ENCODE peak calls at places on chromosomes 11 and 22, in five cellular contexts. One of them, this sample, is unnamed.

GRCh38 chr11:6655020-6655789 is 404 bp downstream of the DCHS1 start:
- DNase-seq in GM12865: no peak
- DNase-seq in Peyer's patch: no peak
- DNase-seq in RWPE2: no peak
- DNase-seq in brain microvascular endothelial cell: no peak
- DNase-seq in this sample: no peak

GRCh38 chr11:23570828-23571227 is 710.6 kb upstream of the CCDC179 start:
- DNase-seq in Peyer's patch: no peak
- DNase-seq in brain microvascular endothelial cell: peak; percentile 44
- DNase-seq in RWPE2: no peak
- DNase-seq in GM12865: no peak
- DNase-seq in this sample: no peak

GRCh38 chr22:39220897-39221850 is 23.6 kb downstream of the PDGFB start:
- DNase-seq in GM12865: no peak
- DNase-seq in brain microvascular endothelial cell: no peak
- DNase-seq in RWPE2: peak; percentile 52
- DNase-seq in Peyer's patch: no peak
- DNase-seq in this sample: no peak

GRCh38 chr22:17065433-17065832 is 19.4 kb upstream of the IL17RA start:
- DNase-seq in RWPE2: no peak
- DNase-seq in GM12865: no peak
- DNase-seq in Peyer's patch: no peak
- DNase-seq in brain microvascular endothelial cell: no peak
- DNase-seq in this sample: no peak

GRCh38 chr11:11982975-11983374 is 25.5 kb downstream of the DKK3 start:
- DNase-seq in GM12865: no peak
- DNase-seq in Peyer's patch: no peak
- DNase-seq in brain microvascular endothelial cell: no peak
- DNase-seq in RWPE2: no peak
- DNase-seq in this sample: no peak

GRCh38 chr22:48181168-48181955 is 1418.9 kb downstream of the TBC1D22A start:
- DNase-seq in GM12865: no peak
- DNase-seq in brain microvascular endothelial cell: no peak
- DNase-seq in RWPE2: no peak
- DNase-seq in Peyer's patch: no peak
- DNase-seq in this sample: no peak

GRCh38 chr11:118622376-118623290 is 15.2 kb downstream of the PHLDB1 start:
- DNase-seq in GM12865: no peak
- DNase-seq in brain microvascular endothelial cell: peak; percentile 58
- DNase-seq in Peyer's patch: no peak
- DNase-seq in RWPE2: peak; percentile 96
- DNase-seq in this sample: no peak

GRCh38 chr22:30864441-30865420 is 103.8 kb downstream of the MORC2 start:
- DNase-seq in GM12865: no peak
- DNase-seq in brain microvascular endothelial cell: no peak
- DNase-seq in RWPE2: no peak
- DNase-seq in Peyer's patch: no peak
- DNase-seq in this sample: peak; percentile 7

GRCh38 chr11:12330491-12331231 is 46.7 kb upstream of the PARVA start:
- DNase-seq in RWPE2: no peak
- DNase-seq in GM12865: no peak
- DNase-seq in brain microvascular endothelial cell: peak; percentile 3
- DNase-seq in Peyer's patch: no peak
- DNase-seq in this sample: no peak

GRCh38 chr22:45196308-45196707 is 32.6 kb downstream of the NUP50 start:
- DNase-seq in RWPE2: no peak
- DNase-seq in Peyer's patch: no peak
- DNase-seq in brain microvascular endothelial cell: no peak
- DNase-seq in GM12865: no peak
- DNase-seq in this sample: no peak

GRCh38 chr22:25882366-25882765 is 140.4 kb downstream of the MYO18B start:
- DNase-seq in Peyer's patch: no peak
- DNase-seq in brain microvascular endothelial cell: no peak
- DNase-seq in GM12865: no peak
- DNase-seq in RWPE2: no peak
- DNase-seq in this sample: no peak

GRCh38 chr11:62269654-62270278 is at the start of gene SCGB2A2:
- DNase-seq in GM12865: no peak
- DNase-seq in brain microvascular endothelial cell: no peak
- DNase-seq in RWPE2: no peak
- DNase-seq in Peyer's patch: no peak
- DNase-seq in this sample: no peak

GRCh38 chr11:3139086-3139440 is 26.0 kb downstream of the OSBPL5 start:
- DNase-seq in RWPE2: no peak
- DNase-seq in GM12865: no peak
- DNase-seq in brain microvascular endothelial cell: no peak
- DNase-seq in Peyer's patch: no peak
- DNase-seq in this sample: no peak

GRCh38 chr11:129743029-129743846 is 72.4 kb upstream of the TMEM45B start:
- DNase-seq in RWPE2: no peak
- DNase-seq in brain microvascular endothelial cell: no peak
- DNase-seq in Peyer's patch: no peak
- DNase-seq in GM12865: no peak
- DNase-seq in this sample: no peak

GRCh38 chr11:128872094-128872493 is 5.0 kb upstream of the KCNJ1 start:
- DNase-seq in GM12865: no peak
- DNase-seq in Peyer's patch: no peak
- DNase-seq in RWPE2: no peak
- DNase-seq in brain microvascular endothelial cell: no peak
- DNase-seq in this sample: no peak

GRCh38 chr11:114762437-114762836 is 84.1 kb downstream of the NXPE2 start:
- DNase-seq in brain microvascular endothelial cell: peak; percentile 47
- DNase-seq in Peyer's patch: no peak
- DNase-seq in RWPE2: no peak
- DNase-seq in GM12865: peak; percentile 13
- DNase-seq in this sample: no peak

GRCh38 chr22:31754813-31755212 is 994 bp downstream of the DEPDC5 start:
- DNase-seq in RWPE2: no peak
- DNase-seq in Peyer's patch: no peak
- DNase-seq in brain microvascular endothelial cell: no peak
- DNase-seq in GM12865: peak; percentile 31
- DNase-seq in this sample: no peak

GRCh38 chr11:89201138-89201537 is 23.5 kb downstream of the TYR start:
- DNase-seq in brain microvascular endothelial cell: no peak
- DNase-seq in RWPE2: no peak
- DNase-seq in Peyer's patch: no peak
- DNase-seq in GM12865: no peak
- DNase-seq in this sample: no peak

GRCh38 chr11:89203814-89204213 is 26.1 kb downstream of the TYR start:
- DNase-seq in RWPE2: no peak
- DNase-seq in brain microvascular endothelial cell: no peak
- DNase-seq in Peyer's patch: no peak
- DNase-seq in GM12865: no peak
- DNase-seq in this sample: no peak

GRCh38 chr11:89205378-89205777 is 27.7 kb downstream of the TYR start:
- DNase-seq in Peyer's patch: no peak
- DNase-seq in brain microvascular endothelial cell: no peak
- DNase-seq in RWPE2: no peak
- DNase-seq in GM12865: no peak
- DNase-seq in this sample: no peak
- TF ChIP-seq CTCF in Peyer's patch: no peak
- TF ChIP-seq CTCF in brain microvascular endothelial cell: peak; percentile 31
- TF ChIP-seq CTCF in RWPE2: peak; percentile 49
- TF ChIP-seq CTCF in GM12865: no peak
- TF ChIP-seq CTCF in this sample: no peak

GRCh38 chr22:19707347-19708322 is 6.7 kb upstream of the SEPTIN5 start:
- DNase-seq in GM12865: no peak
- DNase-seq in RWPE2: peak; percentile 44
- DNase-seq in brain microvascular endothelial cell: no peak
- DNase-seq in Peyer's patch: no peak
- DNase-seq in this sample: no peak

GRCh38 chr22:19706661-19707151 is 7.6 kb upstream of the SEPTIN5 start:
- DNase-seq in Peyer's patch: no peak
- DNase-seq in brain microvascular endothelial cell: no peak
- DNase-seq in RWPE2: no peak
- DNase-seq in GM12865: no peak
- DNase-seq in this sample: no peak

GRCh38 chr22:19703869-19704268 is 10.4 kb upstream of the SEPTIN5 start:
- DNase-seq in Peyer's patch: no peak
- DNase-seq in GM12865: no peak
- DNase-seq in brain microvascular endothelial cell: no peak
- DNase-seq in RWPE2: peak; percentile 35
- DNase-seq in this sample: no peak

GRCh38 chr22:19704355-19705015 is 9.8 kb upstream of the SEPTIN5 start:
- DNase-seq in Peyer's patch: no peak
- DNase-seq in GM12865: no peak
- DNase-seq in brain microvascular endothelial cell: no peak
- DNase-seq in RWPE2: peak; percentile 37
- DNase-seq in this sample: no peak

DNA sequence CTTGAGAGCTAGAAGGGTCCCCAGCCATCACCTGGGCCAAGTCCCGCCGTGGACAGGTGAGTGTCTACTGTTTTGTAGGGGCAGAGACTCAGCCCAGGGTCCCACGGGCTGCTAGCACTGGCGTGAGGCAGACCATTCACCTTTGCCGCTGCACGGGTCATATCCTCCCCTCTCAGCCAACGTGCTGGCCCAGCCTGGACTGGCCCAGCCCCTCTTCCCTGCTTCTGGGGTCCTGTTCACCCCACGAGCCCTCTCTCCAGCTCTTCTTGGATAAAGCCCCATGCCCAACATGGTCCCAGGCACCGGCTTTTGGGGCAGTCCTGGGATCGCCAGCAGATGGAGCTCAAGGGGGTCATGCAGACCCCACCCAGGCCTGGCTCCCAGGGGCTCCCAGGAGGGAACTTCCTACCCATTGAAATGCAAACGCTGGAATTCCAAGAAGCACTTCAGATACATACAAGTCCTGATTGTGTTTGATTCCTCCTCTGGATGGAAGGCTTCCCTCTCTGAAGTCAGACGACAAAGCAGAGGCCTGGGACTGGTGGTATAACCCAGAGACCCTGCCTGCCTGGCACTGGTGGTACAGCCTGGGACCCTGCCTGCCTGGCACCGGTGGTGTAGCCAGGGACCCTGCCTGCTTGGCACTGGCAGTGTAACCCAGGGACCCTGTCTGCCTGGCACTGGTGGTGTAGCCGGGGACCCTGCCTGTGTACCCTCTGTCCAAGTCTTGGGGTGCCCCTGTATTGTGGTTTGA is 8.9 kb upstream of the SEPTIN5 start:
- DNase-seq in GM12865: no peak
- DNase-seq in brain microvascular endothelial cell: no peak
- DNase-seq in RWPE2: peak; percentile 47
- DNase-seq in Peyer's patch: no peak
- DNase-seq in this sample: no peak
- TF ChIP-seq CTCF in GM12865: no peak
- TF ChIP-seq CTCF in brain microvascular endothelial cell: peak; percentile 31
- TF ChIP-seq CTCF in RWPE2: no peak
- TF ChIP-seq CTCF in Peyer's patch: no peak
- TF ChIP-seq CTCF in this sample: no peak

DNA sequence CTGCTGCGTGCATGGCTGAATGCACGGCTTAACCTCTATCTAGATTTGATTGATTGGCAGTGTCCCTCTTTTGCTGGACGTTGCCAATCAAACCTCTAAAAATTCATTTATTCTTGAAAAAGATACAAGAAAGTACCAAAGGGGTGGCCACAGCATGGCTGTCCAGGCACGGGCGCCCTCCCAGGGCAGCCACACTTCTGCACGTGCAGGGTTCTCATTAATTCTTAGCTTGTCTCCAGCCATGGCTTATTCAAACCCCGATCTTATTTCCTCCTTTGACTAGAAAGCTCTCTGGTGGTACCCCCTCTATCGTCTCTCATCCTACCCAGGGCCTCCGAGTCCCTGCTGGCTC is 123.9 kb downstream of the CTTN start:
- DNase-seq in brain microvascular endothelial cell: no peak
- DNase-seq in GM12865: no peak
- DNase-seq in Peyer's patch: no peak
- DNase-seq in RWPE2: no peak
- DNase-seq in this sample: no peak
- TF ChIP-seq CTCF in brain microvascular endothelial cell: no peak
- TF ChIP-seq CTCF in GM12865: no peak
- TF ChIP-seq CTCF in Peyer's patch: no peak
- TF ChIP-seq CTCF in RWPE2: no peak
- TF ChIP-seq CTCF in this sample: no peak

DNA sequence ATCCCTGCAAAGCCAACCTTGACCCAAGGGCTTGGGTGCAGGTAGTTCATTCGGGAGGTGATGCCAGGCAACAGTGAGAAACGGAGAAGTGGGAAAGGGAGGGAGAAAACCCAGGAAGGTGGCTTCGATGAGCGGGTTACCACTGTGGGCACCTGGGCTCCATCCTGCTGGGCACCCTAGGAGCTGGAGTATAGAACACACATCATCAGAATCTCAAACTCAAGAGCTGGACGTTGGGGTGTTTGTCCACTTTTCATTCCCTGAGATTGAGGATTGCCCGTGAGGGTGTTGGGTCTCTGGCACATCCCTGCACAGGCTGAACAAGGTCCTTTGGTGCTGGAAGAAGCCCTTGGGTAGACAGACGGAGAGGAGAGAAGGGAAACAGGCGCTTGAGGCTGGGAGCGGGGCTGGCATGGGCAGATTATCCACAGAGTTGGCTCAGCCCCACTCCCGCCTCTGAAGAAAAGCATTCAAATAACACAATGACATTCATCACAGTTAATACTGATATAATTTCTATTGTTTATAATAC is 70.4 kb downstream of the LRRC32 start:
- DNase-seq in Peyer's patch: no peak
- DNase-seq in RWPE2: no peak
- DNase-seq in brain microvascular endothelial cell: no peak
- DNase-seq in GM12865: no peak
- DNase-seq in this sample: no peak
- TF ChIP-seq CTCF in Peyer's patch: no peak
- TF ChIP-seq CTCF in RWPE2: no peak
- TF ChIP-seq CTCF in brain microvascular endothelial cell: no peak
- TF ChIP-seq CTCF in GM12865: no peak
- TF ChIP-seq CTCF in this sample: no peak

DNA sequence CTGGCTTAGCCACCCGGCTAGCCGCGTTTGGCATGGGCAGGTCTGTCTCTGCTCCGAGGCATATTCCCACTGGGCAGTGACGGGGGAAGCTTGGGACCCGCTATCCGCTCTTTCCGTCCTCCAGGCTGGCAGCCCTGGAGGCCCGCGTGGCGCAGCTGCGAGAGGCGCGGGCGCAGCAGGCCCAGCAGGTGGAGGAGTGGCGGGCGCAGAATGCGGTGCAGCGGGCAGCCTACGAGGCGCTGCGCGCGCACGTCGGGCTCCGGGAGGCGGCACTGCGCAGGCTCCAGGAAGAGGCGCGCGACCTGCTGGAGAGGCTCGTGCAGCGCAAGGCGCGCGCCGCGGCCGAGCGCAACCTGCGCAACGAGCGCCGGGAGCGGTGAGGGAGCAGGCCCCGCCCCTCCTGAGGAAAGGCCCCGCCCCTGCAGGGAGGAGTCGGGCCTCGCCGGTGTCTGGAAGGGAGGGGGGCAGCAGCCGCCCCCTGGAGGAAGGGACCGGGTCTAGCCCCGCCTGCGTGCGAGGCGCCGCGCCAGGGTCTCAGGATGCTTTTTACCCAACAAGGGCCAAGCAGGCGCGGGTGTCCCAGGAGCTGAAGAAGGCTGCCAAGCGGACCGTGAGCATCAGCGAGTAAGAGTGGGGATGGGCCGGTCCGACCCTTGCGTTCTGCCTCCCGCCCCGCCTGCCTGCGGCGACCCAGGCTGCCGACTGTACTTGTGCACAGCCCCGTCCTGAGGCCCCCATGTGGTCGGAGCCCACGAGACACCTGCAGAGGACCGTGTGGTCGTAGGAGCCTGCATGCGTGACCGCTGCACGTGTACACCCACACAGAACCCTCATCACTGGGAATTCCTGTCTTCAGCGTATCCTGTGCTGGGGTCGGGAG is 7.9 kb downstream of the ATG16L2 start:
- DNase-seq in GM12865: peak; percentile 67
- DNase-seq in RWPE2: no peak
- DNase-seq in brain microvascular endothelial cell: peak; percentile 76
- DNase-seq in Peyer's patch: peak; percentile 84
- DNase-seq in this sample: peak; percentile 90
- TF ChIP-seq CTCF in GM12865: no peak
- TF ChIP-seq CTCF in RWPE2: peak; percentile 16
- TF ChIP-seq CTCF in brain microvascular endothelial cell: peak; percentile 18
- TF ChIP-seq CTCF in Peyer's patch: peak; percentile 70
- TF ChIP-seq CTCF in this sample: no peak

This sample was measured in activated B cell treated with CpG ODN at 0.5 μM for 24 hours.